ENCODE peak calls at places on chromosomes 1 and 21, in ten cellular contexts. W is fibroblast of lung, B is Karpas-422, K is psoas muscle, E is left ventricle myocardium inferior, P is pancreas, L is testis, T is upper lobe of right lung, S is astrocyte, X is tibial nerve. Q is an unnamed sample.

GRCh38 chr1:151347523-151348246 is 633 bp upstream of the RFX5 start:
- DNase-seq in L (no peak), X (no peak), T (no peak), S (no peak), E (no peak), B (peak; percentile 54), W (peak; percentile 37), K (no peak), P (no peak), Q (no peak)

GRCh38 chr1:18922848-18923475 is 20.6 kb upstream of the ALDH4A1 start:
- DNase-seq in K (peak; percentile 62), X (no peak), P (no peak), B (no peak), E (no peak), T (no peak), L (no peak), W (no peak), S (no peak), Q (no peak)

GRCh38 chr21:15421521-15421920 is 308.3 kb upstream of the USP25 start:
- DNase-seq in P (no peak), E (no peak), T (no peak), X (no peak), B (no peak), L (no peak), W (peak; percentile 61), K (no peak), S (peak; percentile 51), Q (no peak)

GRCh38 chr21:42612390-42612789 is 41.0 kb upstream of the PDE9A start:
- DNase-seq in X (no peak), E (no peak), K (no peak), T (no peak), L (no peak), W (no peak), P (no peak), B (no peak), S (no peak), Q (no peak)

GRCh38 chr1:22241811-22242210 is 98.9 kb upstream of the WNT4 start:
- DNase-seq in E (no peak), W (no peak), L (no peak), P (no peak), S (no peak), X (no peak), B (no peak), K (no peak), T (no peak), Q (no peak)

GRCh38 chr1:235009074-235009473 is 119.6 kb downstream of the TOMM20 start:
- DNase-seq in X (no peak), W (no peak), T (no peak), L (no peak), S (no peak), P (no peak), K (no peak), B (no peak), E (no peak), Q (no peak)

GRCh38 chr1:153565529-153566374 is at the start of gene S100A2:
- DNase-seq in T (peak; percentile 83), B (no peak), X (no peak), P (no peak), E (no peak), L (no peak), K (peak; percentile 72), W (peak; percentile 96), S (peak; percentile 93), Q (peak; percentile 46)

GRCh38 chr1:47393141-47393540 is 22.9 kb upstream of the FOXE3 start:
- DNase-seq in E (no peak), B (no peak), L (no peak), X (no peak), P (no peak), S (no peak), W (peak; percentile 16), T (no peak), K (no peak), Q (no peak)

GRCh38 chr1:15106608-15107007 is 46.9 kb upstream of the TMEM51 start:
- DNase-seq in E (no peak), T (no peak), S (no peak), L (no peak), K (no peak), P (peak; percentile 61), W (no peak), X (peak; percentile 17), B (no peak), Q (peak; percentile 63)

GRCh38 chr21:44713130-44713529 is 1.8 kb upstream of the TSPEAR start:
- DNase-seq in T (peak; percentile 32), S (no peak), B (no peak), E (no peak), L (no peak), X (no peak), K (peak; percentile 30), W (no peak), P (no peak), Q (peak; percentile 13)

GRCh38 chr1:156717411-156717810 is 10.9 kb upstream of the METTL25B start:
- DNase-seq in T (no peak), B (no peak), P (no peak), L (no peak), E (no peak), W (peak; percentile 30), K (no peak), S (no peak), X (no peak), Q (no peak)

GRCh38 chr1:209202826-209203439 is 380.6 kb upstream of the CAMK1G start:
- DNase-seq in T (no peak), W (peak; percentile 59), P (no peak), E (no peak), L (no peak), X (no peak), S (peak; percentile 33), K (no peak), B (peak; percentile 67), Q (no peak)

GRCh38 chr1:2529776-2530500 is at the start of gene HES5:
- DNase-seq in X (no peak), S (no peak), T (no peak), L (no peak), W (no peak), E (peak; percentile 50), K (no peak), B (no peak), P (no peak), Q (peak; percentile 51)

GRCh38 chr1:2530501-2531361 is 668 bp upstream of the HES5 start:
- DNase-seq in W (no peak), K (no peak), B (no peak), P (peak; percentile 71), X (no peak), L (no peak), E (no peak), S (no peak), T (no peak), Q (peak; percentile 76)

GRCh38 chr1:2528611-2528965 is 1.5 kb downstream of the HES5 start:
- DNase-seq in K (no peak), W (no peak), L (no peak), P (no peak), X (no peak), B (no peak), E (no peak), S (no peak), T (no peak), Q (no peak)

GRCh38 chr1:2528016-2528415 is 1.6 kb upstream of the PANK4 start:
- DNase-seq in E (peak; percentile 82), W (no peak), X (no peak), S (no peak), L (peak; percentile 54), T (no peak), B (no peak), P (peak; percentile 81), K (peak; percentile 92), Q (peak; percentile 84)

DNA sequence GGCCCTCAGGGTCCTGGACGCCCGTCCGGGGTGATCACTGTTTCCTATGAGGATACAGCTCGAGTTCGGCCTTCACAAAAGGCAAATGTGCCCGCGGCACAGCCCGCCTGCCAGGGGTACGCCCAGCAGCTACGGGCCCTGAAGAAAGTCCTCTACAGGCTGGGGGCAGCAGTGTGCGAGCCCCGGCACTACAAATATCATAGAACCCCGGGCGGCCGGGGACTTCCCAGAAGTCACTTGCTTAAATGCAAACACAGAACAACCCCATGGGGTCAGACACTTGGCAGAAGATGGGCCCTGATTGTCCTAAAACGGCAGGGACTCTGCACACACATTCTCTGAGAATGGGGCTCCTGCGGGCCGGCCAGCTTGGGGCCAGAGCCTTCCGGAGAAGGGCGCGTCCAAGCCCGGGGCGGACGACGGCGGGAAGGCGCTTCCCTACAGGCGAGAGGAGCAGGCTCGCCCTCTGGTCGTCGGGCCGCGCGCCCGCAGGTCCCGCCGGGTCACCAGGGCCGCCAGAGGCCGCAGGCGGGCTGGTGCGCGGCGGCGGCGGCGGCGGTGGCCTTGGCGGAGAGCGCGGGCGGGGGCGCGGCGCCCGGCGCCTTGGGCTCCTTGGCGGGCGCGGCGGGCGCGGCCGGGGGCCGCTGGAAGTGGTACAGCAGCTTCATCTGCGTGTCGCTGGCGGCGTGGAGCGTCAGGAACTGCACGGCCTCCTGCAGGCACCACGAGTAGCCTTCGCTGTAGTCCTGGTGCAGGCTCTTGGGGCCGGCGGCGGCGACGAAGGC is 905 bp downstream of the HES5 start:
- DNase-seq in E (no peak), S (no peak), X (no peak), B (peak; percentile 81), W (no peak), P (no peak), L (peak; percentile 38), T (no peak), K (no peak), Q (no peak)
- H3K27me3 ChIP-seq in E (peaks cover 25% of the 10 kb centered on the region), S (peaks cover 6% of the 10 kb centered on the region), X (peaks cover 2% of the 10 kb centered on the region), B (no peaks in the 10 kb centered on the region), W (peaks cover 14% of the 10 kb centered on the region), P (no peaks in the 10 kb centered on the region), L (no peaks in the 10 kb centered on the region), T (peaks cover 21% of the 10 kb centered on the region), K (no peaks in the 10 kb centered on the region), Q (peaks cover 50% of the 10 kb centered on the region)

DNA sequence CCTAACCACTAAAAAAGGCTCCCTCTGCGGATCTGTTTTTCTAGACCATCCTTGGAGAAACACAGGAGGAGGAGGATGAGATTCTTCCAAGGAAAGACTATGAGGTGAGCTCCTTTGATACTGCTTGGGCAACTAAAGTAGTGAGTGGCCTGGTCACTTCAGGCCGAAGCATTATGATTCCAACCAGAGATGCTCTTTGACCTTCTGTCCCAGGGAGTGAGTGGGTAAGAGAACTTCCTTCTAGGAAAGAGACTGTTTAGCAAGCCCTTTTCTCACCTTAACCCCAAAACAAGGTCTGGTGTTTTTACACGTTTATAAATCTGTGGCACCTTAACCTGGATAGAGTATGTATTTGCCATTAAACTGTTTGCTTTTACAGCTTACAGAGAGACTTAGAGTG is 1.1 kb downstream of the CLCN6 start:
- DNase-seq in L (no peak), K (no peak), T (peak; percentile 2), B (no peak), E (no peak), X (no peak), P (no peak), S (no peak), W (no peak), Q (no peak)
- H3K4me3 ChIP-seq in L (peak overlapping the region; percentile 69), K (peak overlapping the region; percentile 93), T (peak overlapping the region; percentile 94), B (peak overlapping the region; percentile 74), E (peak overlapping the region; percentile 80), X (peak overlapping the region; percentile 62), P (no peak overlapping the region), S (peak overlapping the region; percentile 78), W (peak overlapping the region; percentile 87), Q (peak overlapping the region; percentile 82)

GRCh38 chr1:203145321-203146041 is 18.0 kb downstream of the ADORA1 start:
- DNase-seq in T (no peak), S (no peak), K (no peak), P (no peak), B (no peak), E (no peak), L (no peak), X (no peak), W (no peak), Q (no peak)
- H3K4me1 ChIP-seq in T (no peaks in the 10 kb centered on the region), S (peaks cover 11% of the 10 kb centered on the region), K (no peaks in the 10 kb centered on the region), P (peaks cover 7% of the 10 kb centered on the region), B (peaks cover 4% of the 10 kb centered on the region), E (peaks cover 21% of the 10 kb centered on the region), L (peaks cover 54% of the 10 kb centered on the region), X (no peaks in the 10 kb centered on the region), W (peaks cover 3% of the 10 kb centered on the region), Q (no peaks in the 10 kb centered on the region)

GRCh38 chr1:3531928-3532327 is 77.5 kb downstream of the ARHGEF16 start:
- DNase-seq in B (no peak), E (peak; percentile 46), X (no peak), P (no peak), K (no peak), L (no peak), W (no peak), S (no peak), T (no peak), Q (no peak)
- H3K27me3 ChIP-seq in B (no peaks in the 10 kb centered on the region), E (peaks cover 13% of the 10 kb centered on the region), X (no peaks in the 10 kb centered on the region), P (no peaks in the 10 kb centered on the region), K (no peaks in the 10 kb centered on the region), L (no peaks in the 10 kb centered on the region), W (no peaks in the 10 kb centered on the region), S (no peaks in the 10 kb centered on the region), T (no peaks in the 10 kb centered on the region), Q (peaks cover 21% of the 10 kb centered on the region)